ENCODE peak calls at places on chromosomes 7 and 10, in six cellular contexts. One of them, this sample, is unnamed.

GRCh38 chr7:51797371-51797770 is 480.8 kb upstream of the COBL start:
- DNase-seq in choroid plexus epithelial cell: no peak
- DNase-seq in heart left ventricle: no peak
- DNase-seq in body of pancreas: no peak
- DNase-seq in right lobe of liver: no peak
- DNase-seq in sigmoid colon: no peak
- DNase-seq in this sample: no peak

GRCh38 chr7:137850586-137850985 is 3.8 kb upstream of the DGKI start:
- DNase-seq in choroid plexus epithelial cell: no peak
- DNase-seq in heart left ventricle: no peak
- DNase-seq in body of pancreas: no peak
- DNase-seq in right lobe of liver: no peak
- DNase-seq in sigmoid colon: no peak
- DNase-seq in this sample: no peak

GRCh38 chr7:137882261-137882668 is 35.5 kb upstream of the DGKI start:
- DNase-seq in choroid plexus epithelial cell: peak; percentile 98
- DNase-seq in heart left ventricle: no peak
- DNase-seq in body of pancreas: no peak
- DNase-seq in right lobe of liver: no peak
- DNase-seq in sigmoid colon: peak; percentile 75
- DNase-seq in this sample: peak; percentile 99

GRCh38 chr10:72086466-72087391 is 1.6 kb downstream of the SPOCK2 start:
- DNase-seq in choroid plexus epithelial cell: peak; percentile 32
- DNase-seq in heart left ventricle: peak; percentile 74
- DNase-seq in body of pancreas: no peak
- DNase-seq in right lobe of liver: no peak
- DNase-seq in sigmoid colon: no peak
- DNase-seq in this sample: no peak

GRCh38 chr10:115005771-115006170 is 67.8 kb downstream of the TRUB1 start:
- DNase-seq in choroid plexus epithelial cell: no peak
- DNase-seq in heart left ventricle: no peak
- DNase-seq in body of pancreas: no peak
- DNase-seq in right lobe of liver: no peak
- DNase-seq in sigmoid colon: no peak
- DNase-seq in this sample: no peak

GRCh38 chr7:44159824-44160630 is 18.9 kb upstream of the MYL7 start:
- DNase-seq in choroid plexus epithelial cell: no peak
- DNase-seq in heart left ventricle: no peak
- DNase-seq in body of pancreas: no peak
- DNase-seq in right lobe of liver: peak; percentile 95
- DNase-seq in sigmoid colon: no peak
- DNase-seq in this sample: no peak

GRCh38 chr7:70356324-70356797 is 758.1 kb downstream of the AUTS2 start:
- DNase-seq in choroid plexus epithelial cell: no peak
- DNase-seq in heart left ventricle: no peak
- DNase-seq in body of pancreas: no peak
- DNase-seq in right lobe of liver: no peak
- DNase-seq in sigmoid colon: no peak
- DNase-seq in this sample: no peak

GRCh38 chr10:69464401-69464800 is 13.1 kb downstream of the TSPAN15 start:
- DNase-seq in choroid plexus epithelial cell: no peak
- DNase-seq in heart left ventricle: no peak
- DNase-seq in body of pancreas: no peak
- DNase-seq in right lobe of liver: no peak
- DNase-seq in sigmoid colon: no peak
- DNase-seq in this sample: no peak

GRCh38 chr7:146414872-146415271 is 298.3 kb downstream of the CNTNAP2 start:
- DNase-seq in choroid plexus epithelial cell: no peak
- DNase-seq in heart left ventricle: no peak
- DNase-seq in body of pancreas: no peak
- DNase-seq in right lobe of liver: no peak
- DNase-seq in sigmoid colon: no peak
- DNase-seq in this sample: no peak

GRCh38 chr10:35467186-35467585 is 130.9 kb downstream of the CCNY start:
- DNase-seq in choroid plexus epithelial cell: no peak
- DNase-seq in heart left ventricle: no peak
- DNase-seq in body of pancreas: no peak
- DNase-seq in right lobe of liver: no peak
- DNase-seq in sigmoid colon: no peak
- DNase-seq in this sample: no peak

GRCh38 chr10:61588770-61589211 is 73.9 kb upstream of the CABCOCO1 start:
- DNase-seq in choroid plexus epithelial cell: no peak
- DNase-seq in heart left ventricle: no peak
- DNase-seq in body of pancreas: no peak
- DNase-seq in right lobe of liver: no peak
- DNase-seq in sigmoid colon: no peak
- DNase-seq in this sample: no peak

GRCh38 chr7:128167316-128167691 is 73.8 kb upstream of the LEP start:
- DNase-seq in choroid plexus epithelial cell: peak; percentile 68
- DNase-seq in heart left ventricle: peak; percentile 25
- DNase-seq in body of pancreas: peak; percentile 77
- DNase-seq in right lobe of liver: peak; percentile 56
- DNase-seq in sigmoid colon: no peak
- DNase-seq in this sample: peak; percentile 77

GRCh38 chr7:42035205-42035604 is 201.8 kb downstream of the GLI3 start:
- DNase-seq in choroid plexus epithelial cell: no peak
- DNase-seq in heart left ventricle: no peak
- DNase-seq in body of pancreas: peak; percentile 8
- DNase-seq in right lobe of liver: no peak
- DNase-seq in sigmoid colon: no peak
- DNase-seq in this sample: no peak

GRCh38 chr10:44995914-44996633 is 4.6 kb upstream of the ZNF22 start:
- DNase-seq in choroid plexus epithelial cell: peak; percentile 89
- DNase-seq in heart left ventricle: peak; percentile 73
- DNase-seq in body of pancreas: peak; percentile 76
- DNase-seq in right lobe of liver: peak; percentile 85
- DNase-seq in sigmoid colon: peak; percentile 91
- DNase-seq in this sample: peak; percentile 76

GRCh38 chr7:90625562-90625961 is 29.4 kb downstream of the CDK14 start:
- DNase-seq in choroid plexus epithelial cell: peak; percentile 71
- DNase-seq in heart left ventricle: peak; percentile 60
- DNase-seq in body of pancreas: peak; percentile 39
- DNase-seq in right lobe of liver: no peak
- DNase-seq in sigmoid colon: peak; percentile 87
- DNase-seq in this sample: peak; percentile 47

GRCh38 chr7:92644406-92645113 is 54.4 kb upstream of the FAM133B start:
- DNase-seq in choroid plexus epithelial cell: peak; percentile 45
- DNase-seq in heart left ventricle: peak; percentile 74
- DNase-seq in body of pancreas: no peak
- DNase-seq in right lobe of liver: no peak
- DNase-seq in sigmoid colon: no peak
- DNase-seq in this sample: no peak

GRCh38 chr10:3452234-3452633 is 279.7 kb upstream of the PITRM1 start:
- DNase-seq in choroid plexus epithelial cell: peak; percentile 96
- DNase-seq in heart left ventricle: no peak
- DNase-seq in body of pancreas: no peak
- DNase-seq in right lobe of liver: no peak
- DNase-seq in sigmoid colon: no peak
- DNase-seq in this sample: peak; percentile 98
- TF ChIP-seq CTCF in choroid plexus epithelial cell: peak; percentile 68
- TF ChIP-seq CTCF in heart left ventricle: peak; percentile 49
- TF ChIP-seq CTCF in body of pancreas: no peak
- TF ChIP-seq CTCF in right lobe of liver: no peak
- TF ChIP-seq CTCF in sigmoid colon: peak; percentile 35
- TF ChIP-seq CTCF in this sample: peak; percentile 63

DNA sequence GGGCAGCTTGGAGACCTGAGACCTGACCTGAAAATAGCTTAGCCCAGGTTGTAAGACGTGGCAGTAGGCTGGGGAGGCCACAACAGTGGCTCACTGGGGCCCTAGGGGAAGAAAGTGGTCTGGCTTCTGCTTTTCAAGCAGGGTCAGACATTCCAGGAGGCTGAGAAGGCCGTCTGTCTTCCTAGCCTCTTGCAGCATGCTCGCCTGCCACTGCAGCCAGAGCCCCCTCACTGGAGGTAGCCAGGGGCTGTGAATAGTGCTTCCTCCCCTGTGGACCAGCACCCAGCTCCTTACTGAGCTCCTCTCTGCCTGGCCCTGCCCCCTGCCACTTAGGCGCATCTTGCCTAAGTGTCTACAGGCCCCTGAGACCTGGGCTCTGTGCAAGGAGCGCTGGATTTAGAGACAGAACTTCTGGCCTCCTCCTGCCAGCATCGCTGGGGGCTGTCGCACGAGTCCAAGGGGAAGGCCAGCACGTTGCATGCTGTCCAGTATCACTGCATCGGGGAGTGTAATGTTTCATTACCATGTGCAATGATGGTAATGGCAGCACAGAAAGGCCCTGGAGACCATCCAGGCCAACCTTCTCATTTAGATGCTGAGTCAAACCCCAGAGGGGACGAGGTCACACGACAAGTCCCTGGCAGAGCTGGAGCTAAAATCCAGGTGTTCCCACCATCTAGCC is 12.7 kb downstream of the ZMIZ1 start:
- DNase-seq in choroid plexus epithelial cell: peak; percentile 87
- DNase-seq in heart left ventricle: no peak
- DNase-seq in body of pancreas: no peak
- DNase-seq in right lobe of liver: no peak
- DNase-seq in sigmoid colon: no peak
- DNase-seq in this sample: peak; percentile 86
- TF ChIP-seq CTCF in choroid plexus epithelial cell: no peak
- TF ChIP-seq CTCF in heart left ventricle: no peak
- TF ChIP-seq CTCF in body of pancreas: no peak
- TF ChIP-seq CTCF in right lobe of liver: no peak
- TF ChIP-seq CTCF in sigmoid colon: no peak
- TF ChIP-seq CTCF in this sample: no peak

GRCh38 chr7:73615886-73616285 is 8.4 kb downstream of the MLXIPL start:
- DNase-seq in choroid plexus epithelial cell: peak; percentile 56
- DNase-seq in heart left ventricle: no peak
- DNase-seq in body of pancreas: no peak
- DNase-seq in right lobe of liver: no peak
- DNase-seq in sigmoid colon: no peak
- DNase-seq in this sample: no peak
- TF ChIP-seq CTCF in choroid plexus epithelial cell: peak; percentile 50
- TF ChIP-seq CTCF in heart left ventricle: no peak
- TF ChIP-seq CTCF in body of pancreas: no peak
- TF ChIP-seq CTCF in right lobe of liver: no peak
- TF ChIP-seq CTCF in sigmoid colon: no peak
- TF ChIP-seq CTCF in this sample: peak; percentile 29

GRCh38 chr7:36573066-36573465 is 151.2 kb downstream of the AOAH start:
- DNase-seq in choroid plexus epithelial cell: no peak
- DNase-seq in heart left ventricle: no peak
- DNase-seq in body of pancreas: no peak
- DNase-seq in right lobe of liver: no peak
- DNase-seq in sigmoid colon: no peak
- DNase-seq in this sample: no peak
- TF ChIP-seq CTCF in choroid plexus epithelial cell: no peak
- TF ChIP-seq CTCF in heart left ventricle: no peak
- TF ChIP-seq CTCF in body of pancreas: no peak
- TF ChIP-seq CTCF in right lobe of liver: no peak
- TF ChIP-seq CTCF in sigmoid colon: no peak
- TF ChIP-seq CTCF in this sample: no peak

DNA sequence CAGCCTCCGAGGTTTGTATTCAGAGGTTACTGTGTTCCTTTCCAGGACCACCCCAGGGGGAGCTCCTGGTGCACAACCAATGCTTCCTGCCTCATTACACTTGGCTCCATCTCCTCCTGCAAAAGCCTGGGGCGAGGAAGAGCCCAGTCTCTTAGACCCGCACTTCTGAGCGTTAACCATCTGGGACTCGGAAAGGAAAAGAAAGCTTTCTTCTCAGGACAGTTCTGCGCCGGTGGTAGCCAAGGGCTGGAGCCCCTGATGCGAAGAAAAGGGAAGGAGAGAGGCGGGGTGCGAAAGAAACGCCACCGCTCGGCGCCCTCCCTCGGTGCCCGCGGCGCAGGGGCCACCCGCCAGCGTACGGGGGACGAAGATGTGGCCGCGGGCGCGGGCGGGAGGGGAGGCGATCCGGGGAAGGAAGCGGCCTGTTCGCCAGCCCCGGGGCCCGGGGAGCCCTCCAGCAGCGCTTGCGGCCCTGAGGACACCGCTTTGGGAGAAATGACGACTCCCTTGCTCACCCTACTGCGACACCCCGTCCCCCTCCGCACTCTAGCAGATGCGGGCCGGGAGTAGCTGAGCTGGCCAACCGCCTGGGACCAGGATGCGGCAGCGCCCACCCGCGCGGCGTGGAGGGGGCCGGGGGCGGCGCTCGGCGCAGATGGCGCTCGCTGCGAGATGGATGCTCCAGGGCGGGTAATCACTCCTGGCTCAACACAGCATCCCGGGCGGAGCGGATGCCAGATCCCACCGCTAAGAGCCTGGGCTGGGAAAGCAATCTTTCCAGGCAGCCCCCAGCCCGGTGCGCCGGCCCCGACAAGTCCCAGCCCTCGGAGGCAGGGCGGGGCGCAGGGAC is 1.3 kb downstream of the NRCAM start:
- DNase-seq in choroid plexus epithelial cell: peak; percentile 31
- DNase-seq in heart left ventricle: no peak
- DNase-seq in body of pancreas: peak; percentile 38
- DNase-seq in right lobe of liver: no peak
- DNase-seq in sigmoid colon: no peak
- DNase-seq in this sample: peak; percentile 38
- TF ChIP-seq CTCF in choroid plexus epithelial cell: peak; percentile 16
- TF ChIP-seq CTCF in heart left ventricle: no peak
- TF ChIP-seq CTCF in body of pancreas: no peak
- TF ChIP-seq CTCF in right lobe of liver: no peak
- TF ChIP-seq CTCF in sigmoid colon: no peak
- TF ChIP-seq CTCF in this sample: peak; percentile 6

DNA sequence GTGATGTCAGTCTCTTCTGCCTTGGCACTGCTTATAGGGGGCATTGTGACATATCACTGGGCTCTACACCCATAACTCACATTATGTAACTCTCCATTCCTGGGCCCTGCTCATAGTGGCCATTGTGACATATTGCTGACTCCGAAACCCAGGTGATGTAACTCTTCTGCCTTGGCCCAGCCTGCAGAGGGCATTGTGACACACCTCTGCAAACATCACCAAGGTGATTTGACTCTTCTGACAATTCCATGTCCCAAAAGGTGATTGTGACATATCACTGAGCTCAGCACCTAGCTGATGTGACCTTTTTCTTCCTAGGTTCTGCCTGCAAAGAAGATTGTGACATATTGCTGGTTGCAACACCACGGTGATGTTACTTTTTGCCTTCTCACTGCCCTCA is 36.5 kb upstream of the ZNF680 start:
- DNase-seq in choroid plexus epithelial cell: no peak
- DNase-seq in heart left ventricle: no peak
- DNase-seq in body of pancreas: no peak
- DNase-seq in right lobe of liver: peak; percentile 48
- DNase-seq in sigmoid colon: no peak
- DNase-seq in this sample: no peak
- TF ChIP-seq CTCF in choroid plexus epithelial cell: no peak
- TF ChIP-seq CTCF in heart left ventricle: no peak
- TF ChIP-seq CTCF in body of pancreas: no peak
- TF ChIP-seq CTCF in right lobe of liver: no peak
- TF ChIP-seq CTCF in sigmoid colon: no peak
- TF ChIP-seq CTCF in this sample: no peak

This sample was measured in astrocyte of the spinal cord.